ENCODE peak calls at places on chromosomes 3 and 15, in nine cellular contexts. M, Q, K, U, B, D, E, A and F are unnamed samples.

GRCh38 chr15:41483519-41483918 is 10.2 kb upstream of the ITPKA start:
- DNase-seq in A (no peak), D (no peak), U (no peak), K (no peak), M (no peak), Q (no peak), B (no peak), E (no peak), F (no peak)

GRCh38 chr3:121018917-121019321 is 110.9 kb downstream of the STXBP5L start:
- DNase-seq in Q (peak; percentile 19), B (no peak), E (no peak), U (no peak), K (no peak), A (no peak), D (no peak), M (no peak), F (no peak)

GRCh38 chr3:3031358-3031757 is 78.8 kb downstream of the IL5RA start:
- DNase-seq in D (no peak), U (no peak), A (no peak), K (no peak), E (no peak), Q (no peak), B (no peak), M (no peak), F (no peak)

GRCh38 chr3:141412087-141412935 is 44.0 kb downstream of the ZBTB38 start:
- DNase-seq in D (no peak), K (no peak), E (no peak), M (peak; percentile 67), U (no peak), B (peak; percentile 42), A (no peak), Q (no peak), F (no peak)

GRCh38 chr3:181362378-181362777 is 349.3 kb upstream of the SOX2 start:
- DNase-seq in E (no peak), B (no peak), M (no peak), Q (no peak), U (no peak), K (no peak), D (no peak), A (no peak), F (no peak)

GRCh38 chr3:72523409-72524172 is 324.7 kb downstream of the SHQ1 start:
- DNase-seq in Q (no peak), E (no peak), K (no peak), A (no peak), U (peak; percentile 26), D (peak; percentile 80), M (no peak), B (no peak), F (no peak)

GRCh38 chr3:38723569-38724391 is 74.3 kb upstream of the SCN5A start:
- DNase-seq in Q (no peak), K (no peak), B (no peak), A (no peak), D (no peak), U (no peak), E (no peak), M (no peak), F (no peak)

GRCh38 chr3:98655666-98656065 is 62.3 kb upstream of the CPOX start:
- DNase-seq in A (no peak), M (no peak), E (no peak), D (no peak), Q (no peak), B (no peak), U (no peak), K (no peak), F (no peak)

GRCh38 chr3:187624588-187624987 is 45.6 kb downstream of the SST start:
- DNase-seq in M (no peak), E (no peak), U (no peak), B (no peak), Q (no peak), K (no peak), D (no peak), A (no peak), F (no peak)

GRCh38 chr15:70469651-70470555 is 293.5 kb downstream of the UACA start:
- DNase-seq in D (no peak), E (no peak), K (no peak), A (no peak), U (no peak), B (no peak), M (no peak), Q (no peak), F (no peak)

GRCh38 chr15:70466305-70466704 is 297.1 kb downstream of the UACA start:
- DNase-seq in A (no peak), M (no peak), E (no peak), Q (no peak), U (no peak), K (no peak), B (no peak), D (no peak), F (no peak)

GRCh38 chr15:70469182-70469581 is 294.2 kb downstream of the UACA start:
- DNase-seq in K (no peak), D (no peak), E (no peak), B (no peak), A (no peak), U (no peak), M (no peak), Q (no peak), F (no peak)

GRCh38 chr15:70465812-70466211 is 297.5 kb downstream of the UACA start:
- DNase-seq in D (no peak), E (no peak), A (no peak), U (no peak), B (no peak), M (no peak), Q (no peak), K (no peak), F (no peak)

GRCh38 chr15:70466895-70467529 is 296.3 kb downstream of the UACA start:
- DNase-seq in A (peak; percentile 33), B (peak; percentile 60), M (peak; percentile 48), K (no peak), U (no peak), Q (peak; percentile 54), E (peak; percentile 30), D (no peak), F (peak; percentile 72)
- TF ChIP-seq CTCF in A (peak; percentile 73), B (peak; percentile 76), M (peak; percentile 58), K (peak; percentile 45), U (peak; percentile 72), Q (peak; percentile 29), E (peak; percentile 68), D (peak; percentile 81), F (peak; percentile 81)

GRCh38 chr15:76185716-76186115 is 125.6 kb downstream of the ETFA start:
- DNase-seq in U (no peak), D (peak; percentile 15), K (no peak), B (peak; percentile 64), E (no peak), M (no peak), Q (peak; percentile 55), A (no peak), F (peak; percentile 63)
- TF ChIP-seq CTCF in U (no peak), D (peak; percentile 84), K (peak; percentile 36), B (no peak), E (peak; percentile 47), M (no peak), Q (peak; percentile 71), A (peak; percentile 58), F (peak; percentile 77)

DNA sequence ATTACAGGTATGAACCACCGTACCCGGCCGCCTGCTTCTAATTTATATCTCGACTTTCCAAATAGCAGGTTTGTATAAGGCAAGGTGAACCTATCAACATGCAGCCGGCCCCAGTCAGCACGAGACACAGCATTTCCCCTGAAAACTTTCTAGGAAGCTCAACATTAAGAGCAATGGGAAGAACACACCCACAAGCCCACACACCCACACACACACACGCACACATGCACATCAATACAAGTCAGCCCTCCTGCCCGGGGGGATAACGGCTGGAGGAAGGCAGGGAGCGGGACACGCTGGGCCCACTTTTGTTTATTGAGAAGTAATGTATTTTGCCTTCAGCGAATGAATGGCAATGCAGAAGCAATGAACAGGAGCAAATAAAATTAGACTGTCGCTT is 83.5 kb downstream of the PCSK6 start:
- DNase-seq in M (no peak), U (no peak), B (no peak), E (no peak), A (no peak), Q (no peak), K (no peak), D (no peak), F (no peak)
- TF ChIP-seq CTCF in M (no peak), U (no peak), B (no peak), E (no peak), A (no peak), Q (no peak), K (no peak), D (no peak), F (no peak)

GRCh38 chr3:24359645-24360462 is 134.8 kb downstream of the THRB start:
- DNase-seq in D (no peak), U (no peak), M (no peak), B (no peak), E (no peak), K (no peak), Q (no peak), A (no peak), F (peak; percentile 4)
- TF ChIP-seq CTCF in D (no peak), U (no peak), M (no peak), B (no peak), E (peak; percentile 26), K (no peak), Q (no peak), A (peak; percentile 27), F (no peak)

GRCh38 chr15:65771870-65772269 is 20.2 kb downstream of the DENND4A start:
- DNase-seq in Q (no peak), U (no peak), E (no peak), M (no peak), A (no peak), D (no peak), K (no peak), B (no peak), F (no peak)

GRCh38 chr15:65767895-65768294 is 24.2 kb downstream of the DENND4A start:
- DNase-seq in E (no peak), D (no peak), B (no peak), Q (no peak), A (no peak), K (no peak), M (no peak), U (no peak), F (no peak)

GRCh38 chr15:65767264-65767595 is 24.9 kb downstream of the DENND4A start:
- DNase-seq in A (no peak), D (no peak), Q (no peak), M (no peak), K (no peak), B (no peak), U (no peak), E (no peak), F (no peak)

GRCh38 chr15:65766422-65767263 is 25.4 kb downstream of the DENND4A start:
- DNase-seq in Q (no peak), B (no peak), E (no peak), M (no peak), K (no peak), A (no peak), U (no peak), D (no peak), F (no peak)

DNA sequence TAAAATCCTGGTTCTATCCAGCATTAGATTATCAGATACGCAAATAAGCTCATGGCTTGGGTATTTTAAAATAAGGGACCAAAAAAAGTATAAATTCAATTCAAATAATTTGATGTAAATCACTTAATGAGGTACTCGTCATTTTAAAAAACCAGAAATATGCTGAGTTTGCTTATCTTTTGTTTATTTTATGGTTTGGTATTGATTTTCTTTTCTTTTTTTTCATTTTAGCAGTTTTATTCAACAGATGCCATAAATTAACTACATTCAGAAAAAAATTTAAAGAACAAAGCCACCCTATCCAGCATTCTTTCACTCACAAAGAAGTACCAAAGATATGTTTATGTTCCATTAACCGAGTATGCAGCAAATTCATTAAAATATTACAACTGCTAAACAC is 22.6 kb downstream of the DENND4A start:
- DNase-seq in Q (no peak), E (no peak), M (no peak), K (no peak), D (no peak), A (no peak), U (no peak), B (no peak), F (no peak)
- TF ChIP-seq CTCF in Q (no peak), E (no peak), M (no peak), K (no peak), D (no peak), A (no peak), U (no peak), B (no peak), F (no peak)